ENCODE peak calls at places on chromosomes 2 and 18, in eight cellular contexts. K, Y, G, J, C, U, D and Z are unnamed samples.

GRCh38 chr2:160052524-160052923 is 9.9 kb downstream of the PLA2R1 start:
- DNase-seq in K (no peak), Y (no peak), G (no peak), J (no peak), C (no peak), U (no peak), D (no peak), Z (no peak)

GRCh38 chr2:178452870-178453269 is 1.7 kb downstream of the PJVK start:
- DNase-seq in K (no peak), Y (no peak), G (no peak), J (no peak), C (no peak), U (no peak), D (no peak), Z (no peak)

GRCh38 chr2:20939786-20940480 is 103.9 kb downstream of the APOB start:
- DNase-seq in K (no peak), Y (no peak), G (no peak), J (no peak), C (no peak), U (no peak), D (no peak), Z (no peak)

GRCh38 chr2:239928457-239929350 is 96.4 kb downstream of the NDUFA10 start:
- DNase-seq in K (no peak), Y (no peak), G (no peak), J (no peak), C (no peak), U (no peak), D (no peak), Z (no peak)

GRCh38 chr2:124027182-124027581 is 2.1 kb downstream of the CNTNAP5 start:
- DNase-seq in K (peak), Y (peak), G (no peak), J (no peak), C (no peak), U (no peak), D (peak), Z (no peak)

GRCh38 chr2:229350928-229351327 is 79.8 kb upstream of the PID1 start:
- DNase-seq in K (no peak), Y (no peak), G (no peak), J (no peak), C (no peak), U (no peak), D (no peak), Z (no peak)

GRCh38 chr2:128543646-128544045 is 225.0 kb upstream of the HS6ST1 start:
- DNase-seq in K (no peak), Y (no peak), G (no peak), J (no peak), C (no peak), U (no peak), D (no peak), Z (no peak)

GRCh38 chr18:47931707-47932103 is 1.2 kb upstream of the SMAD2 start:
- DNase-seq in K (peak), Y (peak), G (no peak), J (no peak), C (peak), U (no peak), D (peak), Z (no peak)

GRCh38 chr2:130307850-130308249 is 34.8 kb upstream of the IMP4 start:
- DNase-seq in K (no peak), Y (no peak), G (no peak), J (no peak), C (no peak), U (no peak), D (no peak), Z (no peak)

GRCh38 chr2:28449489-28450395 is 46.1 kb upstream of the PLB1 start:
- DNase-seq in K (peak), Y (no peak), G (no peak), J (no peak), C (peak), U (no peak), D (no peak), Z (peak)

GRCh38 chr2:173571021-173571821 is 216.5 kb downstream of the CDCA7 start:
- DNase-seq in K (peak), Y (peak), G (no peak), J (peak), C (no peak), U (no peak), D (peak), Z (no peak)

GRCh38 chr2:171762879-171763573 is 75.8 kb downstream of the DYNC1I2 start:
- DNase-seq in K (peak), Y (no peak), G (no peak), J (peak), C (no peak), U (no peak), D (peak), Z (no peak)

GRCh38 chr2:10007921-10008808 is 35.2 kb upstream of the KLF11 start:
- DNase-seq in K (no peak), Y (peak), G (no peak), J (peak), C (no peak), U (no peak), D (no peak), Z (no peak)

GRCh38 chr2:84741182-84741822 is 139.6 kb downstream of the TRABD2A start:
- DNase-seq in K (peak), Y (no peak), G (no peak), J (peak), C (peak), U (no peak), D (peak), Z (no peak)

GRCh38 chr2:166651080-166651675 is 157.1 kb upstream of the SCN7A start:
- DNase-seq in K (peak), Y (no peak), G (peak), J (peak), C (no peak), U (no peak), D (no peak), Z (no peak)

GRCh38 chr2:189304360-189304759 is 124.8 kb upstream of the COL5A2 start:
- DNase-seq in K (no peak), Y (no peak), G (no peak), J (no peak), C (peak), U (no peak), D (no peak), Z (no peak)

GRCh38 chr2:20093263-20094141 is 42.1 kb upstream of the LAPTM4A start:
- DNase-seq in K (peak), Y (peak), G (peak), J (peak), C (no peak), U (peak), D (peak), Z (no peak)

GRCh38 chr2:150491943-150492342 is 4.5 kb upstream of the RND3 start:
- DNase-seq in K (peak), Y (no peak), G (no peak), J (no peak), C (no peak), U (no peak), D (no peak), Z (no peak)

GRCh38 chr2:72116081-72116533 is 31.6 kb downstream of the CYP26B1 start:
- DNase-seq in K (no peak), Y (no peak), G (no peak), J (no peak), C (no peak), U (no peak), D (peak), Z (no peak)

GRCh38 chr2:170335351-170335750 is 157.4 kb downstream of the MYO3B start:
- DNase-seq in K (peak), Y (no peak), G (no peak), J (peak), C (no peak), U (no peak), D (no peak), Z (no peak)

GRCh38 chr2:120710256-120710655 is 25.4 kb upstream of the GLI2 start:
- DNase-seq in K (peak), Y (no peak), G (no peak), J (peak), C (no peak), U (no peak), D (no peak), Z (no peak)

GRCh38 chr18:58229162-58229561 is 185.1 kb downstream of the NEDD4L start:
- DNase-seq in K (no peak), Y (no peak), G (no peak), J (no peak), C (no peak), U (no peak), D (no peak), Z (no peak)

GRCh38 chr18:56374005-56374655 is 264.3 kb downstream of the TXNL1 start:
- DNase-seq in K (peak), Y (no peak), G (no peak), J (no peak), C (no peak), U (no peak), D (no peak), Z (no peak)

GRCh38 chr2:39930175-39930926 is 151.3 kb upstream of the THUMPD2 start:
- DNase-seq in K (no peak), Y (no peak), G (no peak), J (no peak), C (no peak), U (no peak), D (no peak), Z (no peak)

GRCh38 chr18:22300665-22301636 is 116.8 kb downstream of the CTAGE1 start:
- DNase-seq in K (no peak), Y (no peak), G (no peak), J (no peak), C (no peak), U (no peak), D (no peak), Z (no peak)

GRCh38 chr2:235836416-235837042 is 331.7 kb downstream of the GBX2 start:
- DNase-seq in K (no peak), Y (no peak), G (no peak), J (no peak), C (no peak), U (no peak), D (no peak), Z (no peak)

GRCh38 chr2:9538000-9538507 is 17.6 kb downstream of the ADAM17 start:
- DNase-seq in K (peak), Y (no peak), G (no peak), J (peak), C (no peak), U (no peak), D (no peak), Z (no peak)

GRCh38 chr2:6506311-6507258 is 359.1 kb downstream of the CMPK2 start:
- DNase-seq in K (peak), Y (no peak), G (no peak), J (peak), C (no peak), U (no peak), D (no peak), Z (no peak)

GRCh38 chr2:101779190-101779589 is 81.7 kb downstream of the MAP4K4 start:
- DNase-seq in K (no peak), Y (no peak), G (no peak), J (no peak), C (no peak), U (no peak), D (no peak), Z (no peak)

GRCh38 chr2:130864830-130865229 is 28.1 kb downstream of the ARHGEF4 start:
- DNase-seq in K (peak), Y (peak), G (peak), J (peak), C (no peak), U (no peak), D (no peak), Z (no peak)

GRCh38 chr18:44098551-44099098 is 582.1 kb upstream of the SETBP1 start:
- DNase-seq in K (peak), Y (no peak), G (no peak), J (peak), C (no peak), U (no peak), D (no peak), Z (no peak)

GRCh38 chr2:36287363-36288275 is 68.0 kb upstream of the CRIM1 start:
- DNase-seq in K (peak), Y (no peak), G (peak), J (no peak), C (no peak), U (no peak), D (no peak), Z (no peak)

DNA sequence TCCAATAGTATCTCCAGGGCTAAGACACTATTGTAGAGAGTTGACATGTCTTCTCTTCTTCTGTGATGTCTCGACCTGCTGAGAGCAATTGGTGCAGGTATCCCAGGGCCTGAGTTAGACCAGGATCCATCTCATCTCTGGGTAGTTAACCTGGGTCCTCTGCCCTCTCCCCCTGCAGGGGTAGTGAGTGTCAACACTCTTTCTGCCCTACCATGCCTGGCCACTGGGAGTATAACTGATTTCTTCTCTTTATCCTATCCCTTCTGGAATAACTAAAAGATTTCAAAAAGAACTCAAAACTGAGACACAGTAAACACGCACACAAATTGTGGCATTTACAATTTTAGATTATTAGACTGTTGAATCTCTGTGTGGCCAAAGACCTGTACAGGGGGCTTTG is 20.8 kb upstream of the SIX3 start:
- DNase-seq in K (no peak), Y (no peak), G (no peak), J (no peak), C (no peak), U (no peak), D (peak), Z (no peak)
- TF ChIP-seq CTCF in K (no peak), Y (no peak), G (no peak), J (no peak), C (no peak), U (no peak), D (peak), Z (no peak)

GRCh38 chr2:200677721-200678532 is 92.1 kb downstream of the AOX1 start:
- DNase-seq in K (peak), Y (no peak), G (peak), J (peak), C (no peak), U (peak), D (no peak), Z (no peak)
- TF ChIP-seq CTCF in K (no peak), Y (peak), G (peak), J (peak), C (no peak), U (no peak), D (no peak), Z (no peak)

DNA sequence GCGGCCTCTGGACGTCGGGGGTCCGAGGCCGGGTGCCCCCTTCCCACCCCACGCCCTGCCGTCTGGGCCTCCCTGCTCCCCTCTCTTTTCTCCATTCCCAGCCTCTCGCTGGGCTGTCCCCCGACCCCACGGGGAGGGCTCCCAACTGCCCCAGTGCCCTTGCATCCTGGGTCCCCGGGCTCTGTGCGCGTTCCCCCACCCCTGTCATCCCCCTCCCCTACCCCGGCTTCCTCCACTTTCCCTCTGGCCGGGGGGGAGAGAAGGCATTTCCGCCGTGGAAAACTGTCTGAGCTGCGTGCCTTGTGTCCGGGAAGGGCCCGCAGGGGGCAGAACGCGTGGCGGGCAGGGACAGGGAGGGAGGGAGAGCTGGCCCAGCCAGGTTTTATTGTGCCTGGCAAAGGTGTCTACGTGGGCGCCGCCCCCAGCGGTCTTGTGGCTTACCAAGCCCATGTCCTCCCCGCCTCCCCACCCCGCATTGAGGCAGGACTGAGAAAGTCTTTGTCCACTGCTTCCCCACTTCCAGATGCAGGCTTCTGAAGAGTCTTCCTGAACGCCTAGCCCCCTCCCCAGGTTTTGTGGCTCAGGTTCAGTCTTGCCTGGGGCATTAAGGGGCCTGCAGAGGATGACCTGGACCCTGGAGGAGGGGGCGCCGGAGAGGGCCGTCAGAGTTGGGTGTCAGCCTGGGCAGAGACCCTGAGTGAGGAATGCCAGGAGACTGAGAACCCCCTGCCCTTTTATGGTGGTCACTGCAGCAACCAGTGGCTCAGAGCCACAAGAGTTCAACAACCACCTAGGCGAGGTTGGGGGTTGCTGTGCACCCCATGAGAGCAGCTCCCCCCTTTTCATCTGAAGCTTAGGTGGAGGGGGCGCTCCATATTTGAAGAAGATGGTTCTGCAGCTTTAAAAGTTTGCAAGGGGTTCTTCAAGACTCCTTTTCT is 1.3 kb downstream of the ITM2C start:
- DNase-seq in K (peak), Y (peak), G (no peak), J (no peak), C (no peak), U (no peak), D (peak), Z (no peak)
- TF ChIP-seq CTCF in K (peak), Y (no peak), G (peak), J (peak), C (no peak), U (no peak), D (peak), Z (no peak)

DNA sequence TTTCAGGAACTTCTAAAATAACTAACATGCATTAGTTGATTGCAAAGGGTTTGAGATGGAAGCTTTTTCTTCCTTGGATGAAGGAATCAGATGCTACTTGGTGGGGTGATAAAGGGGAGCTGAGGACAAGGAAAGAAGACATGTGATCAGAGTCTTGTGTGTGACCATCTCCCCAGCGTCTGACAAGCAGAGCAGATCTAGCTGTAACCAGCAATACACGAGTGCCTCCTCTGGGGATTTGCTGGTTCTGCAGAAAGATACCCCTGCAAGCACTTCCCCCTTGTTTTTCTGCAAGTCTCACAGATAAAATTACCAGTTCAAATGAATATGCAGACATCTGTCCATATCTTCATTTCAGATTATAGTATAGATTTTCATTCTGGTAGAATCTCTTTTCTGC is 2.7 kb downstream of the CDH7 start:
- DNase-seq in K (peak), Y (no peak), G (no peak), J (peak), C (no peak), U (no peak), D (peak), Z (no peak)
- TF ChIP-seq CTCF in K (peak), Y (peak), G (no peak), J (peak), C (no peak), U (no peak), D (peak), Z (no peak)